ENCODE peak calls at places on chromosomes 11 and 22, in five cellular contexts. One of them, this sample, is unnamed.

GRCh38 chr11:66328036-66328306 is 8.3 kb downstream of the RIN1 start:
- DNase-seq in stimulated activated CD4-positive, alpha-beta T cell treated with anti-CD3 and anti-CD28 coated beads, Interleukin-15, amount 100 ng/mL, for 1 hour: no peak
- DNase-seq in iris pigment epithelial cell: no peak
- DNase-seq in GM13976: no peak
- DNase-seq in COR-L47: no peak
- DNase-seq in this sample: no peak

GRCh38 chr22:20637740-20638139 is 130.3 kb downstream of the MED15 start:
- DNase-seq in stimulated activated CD4-positive, alpha-beta T cell treated with anti-CD3 and anti-CD28 coated beads, Interleukin-15, amount 100 ng/mL, for 1 hour: no peak
- DNase-seq in iris pigment epithelial cell: no peak
- DNase-seq in GM13976: no peak
- DNase-seq in COR-L47: no peak
- DNase-seq in this sample: no peak

GRCh38 chr11:123137496-123138270 is 57.4 kb downstream of the CLMP start:
- DNase-seq in stimulated activated CD4-positive, alpha-beta T cell treated with anti-CD3 and anti-CD28 coated beads, Interleukin-15, amount 100 ng/mL, for 1 hour: no peak
- DNase-seq in iris pigment epithelial cell: peak
- DNase-seq in GM13976: peak
- DNase-seq in COR-L47: no peak
- DNase-seq in this sample: no peak

GRCh38 chr11:73245461-73245860 is 26.7 kb upstream of the P2RY6 start:
- DNase-seq in stimulated activated CD4-positive, alpha-beta T cell treated with anti-CD3 and anti-CD28 coated beads, Interleukin-15, amount 100 ng/mL, for 1 hour: no peak
- DNase-seq in iris pigment epithelial cell: no peak
- DNase-seq in GM13976: no peak
- DNase-seq in COR-L47: no peak
- DNase-seq in this sample: no peak

GRCh38 chr11:19976281-19976941 is 183.9 kb downstream of the DBX1 start:
- DNase-seq in stimulated activated CD4-positive, alpha-beta T cell treated with anti-CD3 and anti-CD28 coated beads, Interleukin-15, amount 100 ng/mL, for 1 hour: no peak
- DNase-seq in iris pigment epithelial cell: no peak
- DNase-seq in GM13976: no peak
- DNase-seq in COR-L47: no peak
- DNase-seq in this sample: no peak

GRCh38 chr11:59025097-59025496 is 61.0 kb upstream of the GLYATL1B start:
- DNase-seq in stimulated activated CD4-positive, alpha-beta T cell treated with anti-CD3 and anti-CD28 coated beads, Interleukin-15, amount 100 ng/mL, for 1 hour: no peak
- DNase-seq in iris pigment epithelial cell: no peak
- DNase-seq in GM13976: no peak
- DNase-seq in COR-L47: peak
- DNase-seq in this sample: no peak

GRCh38 chr11:17983569-17983968 is 29.3 kb downstream of the SERGEF start:
- DNase-seq in stimulated activated CD4-positive, alpha-beta T cell treated with anti-CD3 and anti-CD28 coated beads, Interleukin-15, amount 100 ng/mL, for 1 hour: no peak
- DNase-seq in iris pigment epithelial cell: no peak
- DNase-seq in GM13976: no peak
- DNase-seq in COR-L47: no peak
- DNase-seq in this sample: no peak

GRCh38 chr11:32893947-32894827 is 1.6 kb downstream of the QSER1 start:
- DNase-seq in stimulated activated CD4-positive, alpha-beta T cell treated with anti-CD3 and anti-CD28 coated beads, Interleukin-15, amount 100 ng/mL, for 1 hour: no peak
- DNase-seq in iris pigment epithelial cell: peak
- DNase-seq in GM13976: peak
- DNase-seq in COR-L47: peak
- DNase-seq in this sample: peak

GRCh38 chr11:128359515-128359914 is 227.8 kb downstream of the ETS1 start:
- DNase-seq in stimulated activated CD4-positive, alpha-beta T cell treated with anti-CD3 and anti-CD28 coated beads, Interleukin-15, amount 100 ng/mL, for 1 hour: no peak
- DNase-seq in iris pigment epithelial cell: peak
- DNase-seq in GM13976: no peak
- DNase-seq in COR-L47: no peak
- DNase-seq in this sample: no peak

GRCh38 chr22:32864041-32864440 is 62.5 kb downstream of the TIMP3 start:
- DNase-seq in stimulated activated CD4-positive, alpha-beta T cell treated with anti-CD3 and anti-CD28 coated beads, Interleukin-15, amount 100 ng/mL, for 1 hour: no peak
- DNase-seq in iris pigment epithelial cell: no peak
- DNase-seq in GM13976: no peak
- DNase-seq in COR-L47: no peak
- DNase-seq in this sample: no peak

GRCh38 chr11:26572770-26573402 is 823 bp upstream of the MUC15 start:
- DNase-seq in stimulated activated CD4-positive, alpha-beta T cell treated with anti-CD3 and anti-CD28 coated beads, Interleukin-15, amount 100 ng/mL, for 1 hour: no peak
- DNase-seq in iris pigment epithelial cell: no peak
- DNase-seq in GM13976: no peak
- DNase-seq in COR-L47: no peak
- DNase-seq in this sample: no peak

GRCh38 chr11:131749100-131749499 is 378.7 kb downstream of the NTM start:
- DNase-seq in stimulated activated CD4-positive, alpha-beta T cell treated with anti-CD3 and anti-CD28 coated beads, Interleukin-15, amount 100 ng/mL, for 1 hour: no peak
- DNase-seq in iris pigment epithelial cell: peak
- DNase-seq in GM13976: no peak
- DNase-seq in COR-L47: no peak
- DNase-seq in this sample: no peak

GRCh38 chr22:17884951-17885350 is 110.7 kb upstream of the BID start:
- DNase-seq in stimulated activated CD4-positive, alpha-beta T cell treated with anti-CD3 and anti-CD28 coated beads, Interleukin-15, amount 100 ng/mL, for 1 hour: no peak
- DNase-seq in iris pigment epithelial cell: no peak
- DNase-seq in GM13976: no peak
- DNase-seq in COR-L47: no peak
- DNase-seq in this sample: no peak

GRCh38 chr11:130455493-130456127 is 7.2 kb downstream of the ADAMTS15 start:
- DNase-seq in stimulated activated CD4-positive, alpha-beta T cell treated with anti-CD3 and anti-CD28 coated beads, Interleukin-15, amount 100 ng/mL, for 1 hour: no peak
- DNase-seq in iris pigment epithelial cell: no peak
- DNase-seq in GM13976: no peak
- DNase-seq in COR-L47: no peak
- DNase-seq in this sample: no peak

GRCh38 chr11:67998150-67999045 is 5.5 kb downstream of the UNC93B1 start:
- DNase-seq in stimulated activated CD4-positive, alpha-beta T cell treated with anti-CD3 and anti-CD28 coated beads, Interleukin-15, amount 100 ng/mL, for 1 hour: no peak
- DNase-seq in iris pigment epithelial cell: no peak
- DNase-seq in GM13976: no peak
- DNase-seq in COR-L47: no peak
- DNase-seq in this sample: no peak

GRCh38 chr22:26068571-26068970 is 100.7 kb upstream of the SEZ6L start:
- DNase-seq in stimulated activated CD4-positive, alpha-beta T cell treated with anti-CD3 and anti-CD28 coated beads, Interleukin-15, amount 100 ng/mL, for 1 hour: no peak
- DNase-seq in iris pigment epithelial cell: no peak
- DNase-seq in GM13976: no peak
- DNase-seq in COR-L47: no peak
- DNase-seq in this sample: no peak

GRCh38 chr11:116837231-116838091 is at the start of gene APOA1:
- DNase-seq in stimulated activated CD4-positive, alpha-beta T cell treated with anti-CD3 and anti-CD28 coated beads, Interleukin-15, amount 100 ng/mL, for 1 hour: no peak
- DNase-seq in iris pigment epithelial cell: no peak
- DNase-seq in GM13976: no peak
- DNase-seq in COR-L47: no peak
- DNase-seq in this sample: no peak

GRCh38 chr11:70067036-70067435 is 11.1 kb upstream of the ANO1 start:
- DNase-seq in stimulated activated CD4-positive, alpha-beta T cell treated with anti-CD3 and anti-CD28 coated beads, Interleukin-15, amount 100 ng/mL, for 1 hour: no peak
- DNase-seq in iris pigment epithelial cell: no peak
- DNase-seq in GM13976: peak
- DNase-seq in COR-L47: no peak
- DNase-seq in this sample: no peak

GRCh38 chr11:64851831-64852337 is 7.4 kb upstream of the CDC42BPG start:
- DNase-seq in stimulated activated CD4-positive, alpha-beta T cell treated with anti-CD3 and anti-CD28 coated beads, Interleukin-15, amount 100 ng/mL, for 1 hour: no peak
- DNase-seq in iris pigment epithelial cell: no peak
- DNase-seq in GM13976: peak
- DNase-seq in COR-L47: no peak
- DNase-seq in this sample: no peak

GRCh38 chr11:35192347-35192746 is 53.4 kb downstream of the CD44 start:
- DNase-seq in stimulated activated CD4-positive, alpha-beta T cell treated with anti-CD3 and anti-CD28 coated beads, Interleukin-15, amount 100 ng/mL, for 1 hour: no peak
- DNase-seq in iris pigment epithelial cell: no peak
- DNase-seq in GM13976: no peak
- DNase-seq in COR-L47: no peak
- DNase-seq in this sample: no peak

GRCh38 chr11:11808992-11809583 is 32.7 kb upstream of the USP47 start:
- DNase-seq in stimulated activated CD4-positive, alpha-beta T cell treated with anti-CD3 and anti-CD28 coated beads, Interleukin-15, amount 100 ng/mL, for 1 hour: no peak
- DNase-seq in iris pigment epithelial cell: no peak
- DNase-seq in GM13976: no peak
- DNase-seq in COR-L47: no peak
- DNase-seq in this sample: no peak

GRCh38 chr22:26585104-26585790 is 4.7 kb downstream of the TPST2 start:
- DNase-seq in stimulated activated CD4-positive, alpha-beta T cell treated with anti-CD3 and anti-CD28 coated beads, Interleukin-15, amount 100 ng/mL, for 1 hour: no peak
- DNase-seq in iris pigment epithelial cell: peak
- DNase-seq in GM13976: no peak
- DNase-seq in COR-L47: no peak
- DNase-seq in this sample: no peak

GRCh38 chr11:31882951-31883392 is 71.8 kb upstream of the PAX6 start:
- DNase-seq in stimulated activated CD4-positive, alpha-beta T cell treated with anti-CD3 and anti-CD28 coated beads, Interleukin-15, amount 100 ng/mL, for 1 hour: no peak
- DNase-seq in iris pigment epithelial cell: peak
- DNase-seq in GM13976: no peak
- DNase-seq in COR-L47: no peak
- DNase-seq in this sample: no peak

GRCh38 chr11:111322534-111322933 is 24.2 kb downstream of the POU2AF3 start:
- DNase-seq in stimulated activated CD4-positive, alpha-beta T cell treated with anti-CD3 and anti-CD28 coated beads, Interleukin-15, amount 100 ng/mL, for 1 hour: no peak
- DNase-seq in iris pigment epithelial cell: no peak
- DNase-seq in GM13976: no peak
- DNase-seq in COR-L47: no peak
- DNase-seq in this sample: no peak

GRCh38 chr22:50550395-50550794 is 4.7 kb downstream of the KLHDC7B start:
- DNase-seq in stimulated activated CD4-positive, alpha-beta T cell treated with anti-CD3 and anti-CD28 coated beads, Interleukin-15, amount 100 ng/mL, for 1 hour: no peak
- DNase-seq in iris pigment epithelial cell: no peak
- DNase-seq in GM13976: no peak
- DNase-seq in COR-L47: no peak
- DNase-seq in this sample: no peak

GRCh38 chr11:117691206-117691490 is 105.9 kb downstream of the DSCAML1 start:
- DNase-seq in stimulated activated CD4-positive, alpha-beta T cell treated with anti-CD3 and anti-CD28 coated beads, Interleukin-15, amount 100 ng/mL, for 1 hour: no peak
- DNase-seq in iris pigment epithelial cell: no peak
- DNase-seq in GM13976: no peak
- DNase-seq in COR-L47: peak
- DNase-seq in this sample: peak

GRCh38 chr22:50182176-50183081 is 3.3 kb upstream of the TRABD start:
- DNase-seq in stimulated activated CD4-positive, alpha-beta T cell treated with anti-CD3 and anti-CD28 coated beads, Interleukin-15, amount 100 ng/mL, for 1 hour: no peak
- DNase-seq in iris pigment epithelial cell: no peak
- DNase-seq in GM13976: no peak
- DNase-seq in COR-L47: no peak
- DNase-seq in this sample: no peak

GRCh38 chr11:130636672-130637463 is 188.4 kb downstream of the ADAMTS15 start:
- DNase-seq in stimulated activated CD4-positive, alpha-beta T cell treated with anti-CD3 and anti-CD28 coated beads, Interleukin-15, amount 100 ng/mL, for 1 hour: no peak
- DNase-seq in iris pigment epithelial cell: peak
- DNase-seq in GM13976: no peak
- DNase-seq in COR-L47: peak
- DNase-seq in this sample: no peak

GRCh38 chr11:107102692-107103463 is 84.6 kb upstream of the GUCY1A2 start:
- DNase-seq in stimulated activated CD4-positive, alpha-beta T cell treated with anti-CD3 and anti-CD28 coated beads, Interleukin-15, amount 100 ng/mL, for 1 hour: no peak
- DNase-seq in iris pigment epithelial cell: no peak
- DNase-seq in GM13976: no peak
- DNase-seq in COR-L47: no peak
- DNase-seq in this sample: no peak

GRCh38 chr11:70104419-70104818 is 26.3 kb downstream of the ANO1 start:
- DNase-seq in stimulated activated CD4-positive, alpha-beta T cell treated with anti-CD3 and anti-CD28 coated beads, Interleukin-15, amount 100 ng/mL, for 1 hour: no peak
- DNase-seq in iris pigment epithelial cell: no peak
- DNase-seq in GM13976: no peak
- DNase-seq in COR-L47: no peak
- DNase-seq in this sample: no peak

GRCh38 chr11:20031155-20032001 is 128.9 kb downstream of the DBX1 start:
- DNase-seq in stimulated activated CD4-positive, alpha-beta T cell treated with anti-CD3 and anti-CD28 coated beads, Interleukin-15, amount 100 ng/mL, for 1 hour: no peak
- DNase-seq in iris pigment epithelial cell: peak
- DNase-seq in GM13976: no peak
- DNase-seq in COR-L47: no peak
- DNase-seq in this sample: no peak

GRCh38 chr22:38187413-38188212 is 6.0 kb upstream of the PLA2G6 start:
- DNase-seq in stimulated activated CD4-positive, alpha-beta T cell treated with anti-CD3 and anti-CD28 coated beads, Interleukin-15, amount 100 ng/mL, for 1 hour: no peak
- DNase-seq in iris pigment epithelial cell: peak
- DNase-seq in GM13976: no peak
- DNase-seq in COR-L47: peak
- DNase-seq in this sample: no peak

This sample was measured in NCI-H1436 treated with DMSO at 0.1 percent for 48 hours.